ENCODE peak calls at places on chromosomes 5 and 9, in seven cellular contexts. O is kidney, I is HCT116, L is tibial nerve, D is psoas muscle, K is suprapubic skin, M is WERI-Rb-1. P is an unnamed sample.

GRCh38 chr9:135506327-135507103 is 6.0 kb downstream of the MRPS2 start:
- DNase-seq in O (no peak), I (no peak), L (no peak), D (no peak), K (peak; percentile 52), M (peak; percentile 92), P (no peak)

GRCh38 chr5:179292681-179293080 is 52.6 kb downstream of the ADAMTS2 start:
- DNase-seq in O (peak; percentile 44), I (no peak), L (no peak), D (no peak), K (no peak), M (no peak), P (no peak)

GRCh38 chr5:98968056-98968564 is 39.3 kb upstream of the CHD1 start:
- DNase-seq in O (no peak), I (no peak), L (no peak), D (no peak), K (no peak), M (peak; percentile 69), P (no peak)

GRCh38 chr9:129023036-129023907 is 4.9 kb downstream of the SH3GLB2 start:
- DNase-seq in O (peak; percentile 76), I (no peak), L (no peak), D (peak; percentile 89), K (no peak), M (peak; percentile 79), P (peak; percentile 95)

GRCh38 chr5:176183321-176184074 is 54.7 kb upstream of the SIMC1 start:
- DNase-seq in O (no peak), I (no peak), L (no peak), D (no peak), K (no peak), M (no peak), P (no peak)

GRCh38 chr5:8683528-8683927 is 814.6 kb downstream of the MTRR start:
- DNase-seq in O (no peak), I (no peak), L (no peak), D (no peak), K (no peak), M (no peak), P (no peak)

GRCh38 chr5:92641031-92641962 is 939.7 kb downstream of the NR2F1-AS1 start:
- DNase-seq in O (peak; percentile 15), I (peak; percentile 52), L (no peak), D (no peak), K (no peak), M (no peak), P (no peak)

GRCh38 chr9:3528466-3528865 is 2.7 kb upstream of the RFX3 start:
- DNase-seq in O (no peak), I (no peak), L (no peak), D (no peak), K (no peak), M (no peak), P (no peak)

GRCh38 chr5:158883502-158883901 is 216.2 kb downstream of the EBF1 start:
- DNase-seq in O (no peak), I (no peak), L (no peak), D (no peak), K (no peak), M (no peak), P (no peak)

GRCh38 chr5:125064610-125065009 is 318.2 kb upstream of the ZNF608 start:
- DNase-seq in O (no peak), I (no peak), L (no peak), D (no peak), K (no peak), M (no peak), P (no peak)

GRCh38 chr5:171336486-171337206 is 27.6 kb downstream of the TLX3 start:
- DNase-seq in O (peak; percentile 67), I (peak; percentile 42), L (no peak), D (no peak), K (no peak), M (peak; percentile 52), P (no peak)

GRCh38 chr5:148790545-148791333 is 35.7 kb upstream of the ADRB2 start:
- DNase-seq in O (no peak), I (no peak), L (no peak), D (no peak), K (no peak), M (no peak), P (no peak)

GRCh38 chr5:135034963-135035677 is 1.1 kb upstream of the PITX1 start:
- DNase-seq in O (peak; percentile 63), I (no peak), L (no peak), D (no peak), K (no peak), M (no peak), P (no peak)

GRCh38 chr9:92455217-92455616 is 27.1 kb downstream of the ASPN start:
- DNase-seq in O (no peak), I (peak; percentile 18), L (no peak), D (no peak), K (no peak), M (no peak), P (no peak)

GRCh38 chr9:93954436-93955355 is at the start of gene BARX1:
- DNase-seq in O (no peak), I (no peak), L (no peak), D (no peak), K (no peak), M (no peak), P (no peak)

GRCh38 chr5:116494784-116495480 is 79.7 kb downstream of the SEMA6A start:
- DNase-seq in O (no peak), I (no peak), L (no peak), D (no peak), K (no peak), M (peak; percentile 17), P (no peak)

GRCh38 chr9:127195976-127196825 is 68.4 kb upstream of the GARNL3 start:
- DNase-seq in O (peak; percentile 53), I (no peak), L (no peak), D (no peak), K (no peak), M (no peak), P (no peak)

GRCh38 chr5:147911427-147911826 is 5.1 kb upstream of the C5orf46 start:
- DNase-seq in O (no peak), I (no peak), L (no peak), D (no peak), K (no peak), M (no peak), P (peak; percentile 78)

GRCh38 chr9:89874351-89875321 is 269.8 kb downstream of the GADD45G start:
- DNase-seq in O (no peak), I (no peak), L (no peak), D (no peak), K (peak; percentile 30), M (peak; percentile 70), P (peak; percentile 69)

GRCh38 chr9:86768020-86768419 is 179.3 kb downstream of the GAS1 start:
- DNase-seq in O (no peak), I (no peak), L (no peak), D (no peak), K (no peak), M (no peak), P (no peak)

GRCh38 chr9:91362212-91362611 is 494 bp upstream of the AUH start:
- DNase-seq in O (no peak), I (no peak), L (no peak), D (no peak), K (no peak), M (no peak), P (no peak)
- H3K27ac ChIP-seq in O (peak overlapping the region; percentile 33), I (no peak overlapping the region), L (peak overlapping the region; percentile 97), D (peak overlapping the region; percentile 98), K (peak overlapping the region; percentile 94), M (peak overlapping the region; percentile 48), P (peak overlapping the region; percentile 91)

GRCh38 chr9:116928884-116929283 is 241.8 kb downstream of the TRIM32 start:
- DNase-seq in O (no peak), I (no peak), L (no peak), D (no peak), K (no peak), M (no peak), P (no peak)
- TF ChIP-seq CTCF in O (no peak), I (no peak), L (no peak), D (no peak), K (no peak), M (no peak), P (no peak)

GRCh38 chr9:35700031-35700430 is 10.3 kb upstream of the TPM2 start:
- DNase-seq in O (no peak), I (no peak), L (no peak), D (no peak), K (no peak), M (no peak), P (no peak)
- H3K36me3 ChIP-seq in O (peaks cover 76% of the 10 kb centered on the region), I (peaks cover 78% of the 10 kb centered on the region), L (peaks cover 94% of the 10 kb centered on the region), D (peaks cover 95% of the 10 kb centered on the region), K (peaks cover 87% of the 10 kb centered on the region), M (peaks cover 83% of the 10 kb centered on the region), P (peaks cover 6% of the 10 kb centered on the region)

GRCh38 chr9:78692871-78693270 is 395.9 kb downstream of the PSAT1 start:
- DNase-seq in O (no peak), I (no peak), L (no peak), D (no peak), K (no peak), M (no peak), P (no peak)
- H3K27ac ChIP-seq in O (no peak overlapping the region), I (no peak overlapping the region), L (no peak overlapping the region), D (no peak overlapping the region), K (no peak overlapping the region), M (no peak overlapping the region), P (no peak overlapping the region)